ENCODE peak calls at places on chromosome 15, in seven cellular contexts. One of them, this sample, is unnamed.

GRCh38 chr15:101499863-101500713 is 10.6 kb upstream of the PCSK6 start:
- DNase-seq in SJSA1: no peak
- DNase-seq in pancreas: peak; percentile 96
- DNase-seq in mammary epithelial cell: no peak
- DNase-seq in tibial nerve: no peak
- DNase-seq in right lobe of liver: peak; percentile 95
- DNase-seq in Peyer's patch: no peak
- DNase-seq in this sample: no peak

GRCh38 chr15:40320409-40320808 is 3.1 kb upstream of the INAFM2 start:
- DNase-seq in SJSA1: no peak
- DNase-seq in pancreas: no peak
- DNase-seq in mammary epithelial cell: no peak
- DNase-seq in tibial nerve: no peak
- DNase-seq in right lobe of liver: no peak
- DNase-seq in Peyer's patch: no peak
- DNase-seq in this sample: no peak

GRCh38 chr15:29233566-29233965 is 36.1 kb downstream of the NSMCE3 start:
- DNase-seq in SJSA1: no peak
- DNase-seq in pancreas: no peak
- DNase-seq in mammary epithelial cell: peak; percentile 82
- DNase-seq in tibial nerve: no peak
- DNase-seq in right lobe of liver: no peak
- DNase-seq in Peyer's patch: no peak
- DNase-seq in this sample: no peak

GRCh38 chr15:36497903-36498302 is 81.5 kb upstream of the CDIN1 start:
- DNase-seq in SJSA1: no peak
- DNase-seq in pancreas: no peak
- DNase-seq in mammary epithelial cell: no peak
- DNase-seq in tibial nerve: no peak
- DNase-seq in right lobe of liver: no peak
- DNase-seq in Peyer's patch: no peak
- DNase-seq in this sample: no peak

GRCh38 chr15:27358751-27359434 is 387.9 kb downstream of the GABRG3 start:
- DNase-seq in SJSA1: no peak
- DNase-seq in pancreas: peak; percentile 17
- DNase-seq in mammary epithelial cell: no peak
- DNase-seq in tibial nerve: no peak
- DNase-seq in right lobe of liver: no peak
- DNase-seq in Peyer's patch: no peak
- DNase-seq in this sample: no peak

GRCh38 chr15:63991706-63992105 is 54.6 kb downstream of the DAPK2 start:
- DNase-seq in SJSA1: no peak
- DNase-seq in pancreas: no peak
- DNase-seq in mammary epithelial cell: no peak
- DNase-seq in tibial nerve: no peak
- DNase-seq in right lobe of liver: no peak
- DNase-seq in Peyer's patch: no peak
- DNase-seq in this sample: peak; percentile 36

GRCh38 chr15:49471733-49472132 is 48.7 kb downstream of the FGF7 start:
- DNase-seq in SJSA1: no peak
- DNase-seq in pancreas: no peak
- DNase-seq in mammary epithelial cell: no peak
- DNase-seq in tibial nerve: no peak
- DNase-seq in right lobe of liver: peak; percentile 36
- DNase-seq in Peyer's patch: no peak
- DNase-seq in this sample: no peak

GRCh38 chr15:27223166-27223565 is 252.2 kb downstream of the GABRG3 start:
- DNase-seq in SJSA1: no peak
- DNase-seq in pancreas: no peak
- DNase-seq in mammary epithelial cell: no peak
- DNase-seq in tibial nerve: no peak
- DNase-seq in right lobe of liver: no peak
- DNase-seq in Peyer's patch: no peak
- DNase-seq in this sample: no peak

GRCh38 chr15:56760186-56760585 is 26.9 kb upstream of the ZNF280D start:
- DNase-seq in SJSA1: no peak
- DNase-seq in pancreas: no peak
- DNase-seq in mammary epithelial cell: peak; percentile 28
- DNase-seq in tibial nerve: no peak
- DNase-seq in right lobe of liver: no peak
- DNase-seq in Peyer's patch: no peak
- DNase-seq in this sample: peak; percentile 4

DNA sequence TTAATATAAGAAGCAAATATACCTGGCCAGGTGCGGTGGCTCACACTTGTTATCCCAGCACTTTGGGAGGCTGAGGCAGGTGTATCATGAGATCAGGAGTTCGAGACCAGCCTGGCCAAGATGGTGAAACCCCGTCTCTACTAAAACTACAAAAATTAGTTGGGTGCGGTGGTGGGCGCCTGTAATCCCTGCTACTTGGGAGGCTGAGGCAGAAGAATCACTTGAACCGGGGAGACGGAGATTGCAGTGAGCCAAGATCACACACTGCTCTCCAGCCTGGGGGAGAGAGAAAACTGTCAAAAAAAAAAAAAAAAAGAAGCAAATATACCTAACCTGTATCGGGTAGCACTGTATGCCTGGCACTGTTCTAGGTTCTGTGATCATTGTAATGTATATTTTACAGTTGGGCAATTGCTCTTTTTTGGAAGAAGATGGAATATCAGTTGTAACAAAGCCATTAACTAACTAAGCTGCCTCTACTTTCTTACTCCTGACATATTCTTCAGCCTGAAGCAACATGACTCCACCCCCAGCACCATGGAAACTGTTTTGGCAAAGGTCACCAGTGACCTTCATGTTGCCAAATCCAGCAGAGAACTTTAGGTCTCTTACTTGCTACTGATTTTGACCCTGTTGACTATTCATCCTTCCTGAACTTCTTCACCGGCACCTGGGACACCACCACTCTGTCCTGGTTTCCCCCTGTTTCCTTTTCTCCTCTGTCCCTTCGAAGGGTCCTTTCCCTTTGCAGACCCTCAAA is 203.8 kb downstream of the RPLP1 start:
- DNase-seq in SJSA1: peak; percentile 8
- DNase-seq in pancreas: peak; percentile 47
- DNase-seq in mammary epithelial cell: no peak
- DNase-seq in tibial nerve: no peak
- DNase-seq in right lobe of liver: peak; percentile 43
- DNase-seq in Peyer's patch: no peak
- DNase-seq in this sample: no peak
- H3K27me3 ChIP-seq in SJSA1: no peaks in the 10 kb centered on the region
- H3K27me3 ChIP-seq in pancreas: no peaks in the 10 kb centered on the region
- H3K27me3 ChIP-seq in mammary epithelial cell: no peaks in the 10 kb centered on the region
- H3K27me3 ChIP-seq in tibial nerve: no peaks in the 10 kb centered on the region
- H3K27me3 ChIP-seq in right lobe of liver: no peaks in the 10 kb centered on the region
- H3K27me3 ChIP-seq in Peyer's patch: no peaks in the 10 kb centered on the region
- H3K27me3 ChIP-seq in this sample: no peaks in the 10 kb centered on the region

GRCh38 chr15:89199734-89200133 is 21.6 kb downstream of the RLBP1 start:
- DNase-seq in SJSA1: no peak
- DNase-seq in pancreas: no peak
- DNase-seq in mammary epithelial cell: no peak
- DNase-seq in tibial nerve: no peak
- DNase-seq in right lobe of liver: no peak
- DNase-seq in Peyer's patch: no peak
- DNase-seq in this sample: peak; percentile 6
- H3K27ac ChIP-seq in SJSA1: no peak overlapping the region
- H3K27ac ChIP-seq in pancreas: peak overlapping the region; percentile 51
- H3K27ac ChIP-seq in mammary epithelial cell: no peak overlapping the region
- H3K27ac ChIP-seq in tibial nerve: peak overlapping the region; percentile 89
- H3K27ac ChIP-seq in right lobe of liver: no peak overlapping the region
- H3K27ac ChIP-seq in Peyer's patch: no peak overlapping the region
- H3K27ac ChIP-seq in this sample: no peak overlapping the region

DNA sequence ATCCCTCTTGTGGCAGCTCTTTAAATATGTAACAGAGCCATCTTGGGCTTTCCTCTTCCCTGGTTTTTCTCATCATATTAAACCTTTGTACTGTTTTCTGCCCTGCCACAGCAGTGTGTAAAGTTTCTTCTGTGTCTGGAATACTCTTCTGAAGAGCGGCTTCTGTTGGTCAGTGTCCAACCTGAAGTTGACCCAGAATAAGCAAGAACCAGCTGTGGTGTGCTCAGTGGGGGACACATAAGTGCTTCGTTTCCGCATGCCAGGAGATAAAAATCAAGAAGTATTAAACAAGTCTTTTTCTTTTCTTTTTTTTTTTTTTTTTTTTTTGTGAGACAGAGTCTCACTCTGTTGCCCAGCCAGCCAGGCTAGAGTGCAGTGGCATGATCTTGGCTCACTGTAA is 173.2 kb upstream of the CHRM5 start:
- DNase-seq in SJSA1: no peak
- DNase-seq in pancreas: no peak
- DNase-seq in mammary epithelial cell: no peak
- DNase-seq in tibial nerve: no peak
- DNase-seq in right lobe of liver: no peak
- DNase-seq in Peyer's patch: no peak
- DNase-seq in this sample: no peak
- H3K9me3 ChIP-seq in SJSA1: peaks cover 5% of the 10 kb centered on the region
- H3K9me3 ChIP-seq in pancreas: no peaks in the 10 kb centered on the region
- H3K9me3 ChIP-seq in mammary epithelial cell: no peaks in the 10 kb centered on the region
- H3K9me3 ChIP-seq in tibial nerve: no peaks in the 10 kb centered on the region
- H3K9me3 ChIP-seq in right lobe of liver: no peaks in the 10 kb centered on the region
- H3K9me3 ChIP-seq in Peyer's patch: no peaks in the 10 kb centered on the region
- H3K9me3 ChIP-seq in this sample: no peaks in the 10 kb centered on the region

GRCh38 chr15:73322665-73323373 is 45.9 kb downstream of the HCN4 start:
- DNase-seq in SJSA1: no peak
- DNase-seq in pancreas: no peak
- DNase-seq in mammary epithelial cell: no peak
- DNase-seq in tibial nerve: no peak
- DNase-seq in right lobe of liver: no peak
- DNase-seq in Peyer's patch: peak; percentile 31
- DNase-seq in this sample: no peak
- H3K27me3 ChIP-seq in SJSA1: no peaks in the 10 kb centered on the region
- H3K27me3 ChIP-seq in pancreas: no peaks in the 10 kb centered on the region
- H3K27me3 ChIP-seq in mammary epithelial cell: peaks cover 2% of the 10 kb centered on the region
- H3K27me3 ChIP-seq in tibial nerve: no peaks in the 10 kb centered on the region
- H3K27me3 ChIP-seq in right lobe of liver: no peaks in the 10 kb centered on the region
- H3K27me3 ChIP-seq in Peyer's patch: no peaks in the 10 kb centered on the region
- H3K27me3 ChIP-seq in this sample: no peaks in the 10 kb centered on the region

DNA sequence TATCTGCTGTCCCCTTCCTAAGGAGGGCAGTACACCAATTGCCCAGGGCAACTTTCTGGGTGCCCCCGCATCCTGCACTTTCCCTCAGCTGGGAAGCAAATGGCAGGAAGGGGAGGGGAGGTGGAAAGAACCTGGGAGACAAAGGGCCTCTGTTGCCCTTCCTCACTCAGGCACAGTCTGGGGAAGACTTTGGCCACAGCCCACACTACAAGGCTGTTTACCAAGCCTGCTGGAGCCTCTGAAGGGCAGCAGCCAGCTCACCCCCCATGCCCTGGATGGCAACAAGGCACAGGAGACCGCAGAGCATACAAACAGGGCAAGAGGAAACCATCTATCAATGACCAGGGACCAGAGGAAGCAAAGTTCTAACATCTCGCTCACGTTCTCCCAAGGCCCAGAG is 42.4 kb downstream of the ARRDC4 start:
- DNase-seq in SJSA1: no peak
- DNase-seq in pancreas: no peak
- DNase-seq in mammary epithelial cell: peak; percentile 63
- DNase-seq in tibial nerve: no peak
- DNase-seq in right lobe of liver: no peak
- DNase-seq in Peyer's patch: no peak
- DNase-seq in this sample: no peak
- H3K27ac ChIP-seq in SJSA1: no peak overlapping the region
- H3K27ac ChIP-seq in pancreas: no peak overlapping the region
- H3K27ac ChIP-seq in mammary epithelial cell: peak overlapping the region; percentile 92
- H3K27ac ChIP-seq in tibial nerve: peak overlapping the region; percentile 54
- H3K27ac ChIP-seq in right lobe of liver: no peak overlapping the region
- H3K27ac ChIP-seq in Peyer's patch: peak overlapping the region; percentile 32
- H3K27ac ChIP-seq in this sample: no peak overlapping the region

GRCh38 chr15:99598296-99598695 is 32.5 kb downstream of the MEF2A start:
- DNase-seq in SJSA1: no peak
- DNase-seq in pancreas: no peak
- DNase-seq in mammary epithelial cell: no peak
- DNase-seq in tibial nerve: no peak
- DNase-seq in right lobe of liver: no peak
- DNase-seq in Peyer's patch: no peak
- DNase-seq in this sample: no peak
- H3K9me3 ChIP-seq in SJSA1: no peaks in the 10 kb centered on the region
- H3K9me3 ChIP-seq in pancreas: no peaks in the 10 kb centered on the region
- H3K9me3 ChIP-seq in mammary epithelial cell: no peaks in the 10 kb centered on the region
- H3K9me3 ChIP-seq in tibial nerve: no peaks in the 10 kb centered on the region
- H3K9me3 ChIP-seq in right lobe of liver: no peaks in the 10 kb centered on the region
- H3K9me3 ChIP-seq in Peyer's patch: no peaks in the 10 kb centered on the region
- H3K9me3 ChIP-seq in this sample: no peaks in the 10 kb centered on the region

GRCh38 chr15:83282859-83283812 is 1.3 kb downstream of the BNC1 start:
- DNase-seq in SJSA1: peak; percentile 52
- DNase-seq in pancreas: no peak
- DNase-seq in mammary epithelial cell: peak; percentile 42
- DNase-seq in tibial nerve: no peak
- DNase-seq in right lobe of liver: no peak
- DNase-seq in Peyer's patch: no peak
- DNase-seq in this sample: peak; percentile 47

GRCh38 chr15:83283813-83284562 is 476 bp downstream of the BNC1 start:
- DNase-seq in SJSA1: peak; percentile 46
- DNase-seq in pancreas: no peak
- DNase-seq in mammary epithelial cell: peak; percentile 54
- DNase-seq in tibial nerve: no peak
- DNase-seq in right lobe of liver: no peak
- DNase-seq in Peyer's patch: no peak
- DNase-seq in this sample: peak; percentile 42

GRCh38 chr15:83284563-83285283 is at the start of gene BNC1:
- DNase-seq in SJSA1: peak; percentile 56
- DNase-seq in pancreas: no peak
- DNase-seq in mammary epithelial cell: peak; percentile 84
- DNase-seq in tibial nerve: no peak
- DNase-seq in right lobe of liver: no peak
- DNase-seq in Peyer's patch: no peak
- DNase-seq in this sample: peak; percentile 25

GRCh38 chr15:83285284-83285978 is 967 bp upstream of the BNC1 start:
- DNase-seq in SJSA1: no peak
- DNase-seq in pancreas: no peak
- DNase-seq in mammary epithelial cell: peak; percentile 55
- DNase-seq in tibial nerve: no peak
- DNase-seq in right lobe of liver: no peak
- DNase-seq in Peyer's patch: no peak
- DNase-seq in this sample: no peak

GRCh38 chr15:83282141-83282540 is 2.3 kb downstream of the BNC1 start:
- DNase-seq in SJSA1: no peak
- DNase-seq in pancreas: no peak
- DNase-seq in mammary epithelial cell: no peak
- DNase-seq in tibial nerve: no peak
- DNase-seq in right lobe of liver: no peak
- DNase-seq in Peyer's patch: no peak
- DNase-seq in this sample: no peak
- H3K27me3 ChIP-seq in SJSA1: no peaks in the 10 kb centered on the region
- H3K27me3 ChIP-seq in pancreas: peaks cover 21% of the 10 kb centered on the region
- H3K27me3 ChIP-seq in mammary epithelial cell: no peaks in the 10 kb centered on the region
- H3K27me3 ChIP-seq in tibial nerve: no peaks in the 10 kb centered on the region
- H3K27me3 ChIP-seq in right lobe of liver: no peaks in the 10 kb centered on the region
- H3K27me3 ChIP-seq in Peyer's patch: peaks cover 23% of the 10 kb centered on the region
- H3K27me3 ChIP-seq in this sample: peaks cover 9% of the 10 kb centered on the region

GRCh38 chr15:86066174-86066829 is 13.4 kb upstream of the AGBL1 start:
- DNase-seq in SJSA1: no peak
- DNase-seq in pancreas: no peak
- DNase-seq in mammary epithelial cell: no peak
- DNase-seq in tibial nerve: no peak
- DNase-seq in right lobe of liver: no peak
- DNase-seq in Peyer's patch: no peak
- DNase-seq in this sample: no peak
- H3K27ac ChIP-seq in SJSA1: no peak overlapping the region
- H3K27ac ChIP-seq in pancreas: no peak overlapping the region
- H3K27ac ChIP-seq in mammary epithelial cell: no peak overlapping the region
- H3K27ac ChIP-seq in tibial nerve: no peak overlapping the region
- H3K27ac ChIP-seq in right lobe of liver: no peak overlapping the region
- H3K27ac ChIP-seq in Peyer's patch: no peak overlapping the region
- H3K27ac ChIP-seq in this sample: no peak overlapping the region